ENCODE peak calls at places on chromosomes 3 and 15, in six cellular contexts. One of them, this sample, is unnamed.

GRCh38 chr3:130925628-130926027 is 31.7 kb downstream of the ATP2C1 start:
- DNase-seq in A549: peak; percentile 28
- DNase-seq in heart left ventricle: no peak
- DNase-seq in tibial nerve: no peak
- DNase-seq in suprapubic skin: no peak
- DNase-seq in ovary: no peak
- DNase-seq in this sample: no peak

GRCh38 chr15:45522931-45523331 is 376 bp upstream of the SLC30A4 start:
- DNase-seq in tibial nerve: peak; percentile 22
- DNase-seq in heart left ventricle: no peak
- DNase-seq in suprapubic skin: peak; percentile 78
- DNase-seq in A549: peak; percentile 24
- DNase-seq in ovary: no peak
- DNase-seq in this sample: no peak

GRCh38 chr3:178170698-178171535 is 365.3 kb upstream of the KCNMB2 start:
- DNase-seq in heart left ventricle: no peak
- DNase-seq in suprapubic skin: no peak
- DNase-seq in A549: peak; percentile 0
- DNase-seq in tibial nerve: peak; percentile 36
- DNase-seq in ovary: no peak
- DNase-seq in this sample: peak; percentile 53

GRCh38 chr3:129486057-129487035 is 42.1 kb upstream of the RHO start:
- DNase-seq in A549: no peak
- DNase-seq in ovary: no peak
- DNase-seq in tibial nerve: no peak
- DNase-seq in heart left ventricle: peak; percentile 40
- DNase-seq in suprapubic skin: peak; percentile 62
- DNase-seq in this sample: no peak

GRCh38 chr3:134922866-134923265 is 127.8 kb downstream of the EPHB1 start:
- DNase-seq in ovary: no peak
- DNase-seq in tibial nerve: no peak
- DNase-seq in heart left ventricle: no peak
- DNase-seq in A549: no peak
- DNase-seq in suprapubic skin: no peak
- DNase-seq in this sample: peak; percentile 83

GRCh38 chr15:66775127-66776105 is 73.4 kb downstream of the SMAD6 start:
- DNase-seq in tibial nerve: no peak
- DNase-seq in ovary: peak; percentile 71
- DNase-seq in heart left ventricle: peak; percentile 72
- DNase-seq in A549: no peak
- DNase-seq in suprapubic skin: no peak
- DNase-seq in this sample: no peak

GRCh38 chr3:185595520-185595919 is 9.4 kb downstream of the SENP2 start:
- DNase-seq in A549: no peak
- DNase-seq in heart left ventricle: no peak
- DNase-seq in suprapubic skin: no peak
- DNase-seq in ovary: no peak
- DNase-seq in tibial nerve: no peak
- DNase-seq in this sample: no peak

GRCh38 chr15:62626903-62627302 is 415.6 kb upstream of the TPM1 start:
- DNase-seq in A549: peak; percentile 34
- DNase-seq in ovary: no peak
- DNase-seq in heart left ventricle: no peak
- DNase-seq in suprapubic skin: no peak
- DNase-seq in tibial nerve: no peak
- DNase-seq in this sample: no peak

GRCh38 chr15:71385026-71385425 is 269.8 kb downstream of the THSD4 start:
- DNase-seq in heart left ventricle: no peak
- DNase-seq in ovary: no peak
- DNase-seq in A549: no peak
- DNase-seq in tibial nerve: no peak
- DNase-seq in suprapubic skin: no peak
- DNase-seq in this sample: no peak

GRCh38 chr15:31326729-31327673 is at the start of gene KLF13:
- DNase-seq in suprapubic skin: peak; percentile 88
- DNase-seq in A549: peak; percentile 74
- DNase-seq in heart left ventricle: no peak
- DNase-seq in tibial nerve: no peak
- DNase-seq in ovary: peak; percentile 49
- DNase-seq in this sample: peak; percentile 93

GRCh38 chr15:59292393-59292792 is 80.3 kb downstream of the MYO1E start:
- DNase-seq in ovary: no peak
- DNase-seq in suprapubic skin: no peak
- DNase-seq in tibial nerve: no peak
- DNase-seq in A549: no peak
- DNase-seq in heart left ventricle: no peak
- DNase-seq in this sample: no peak

GRCh38 chr3:44909063-44909462 is 34.7 kb downstream of the TGM4 start:
- DNase-seq in ovary: no peak
- DNase-seq in heart left ventricle: no peak
- DNase-seq in suprapubic skin: no peak
- DNase-seq in tibial nerve: no peak
- DNase-seq in A549: no peak
- DNase-seq in this sample: no peak

GRCh38 chr3:148735597-148735996 is 37.9 kb downstream of the AGTR1 start:
- DNase-seq in suprapubic skin: no peak
- DNase-seq in heart left ventricle: no peak
- DNase-seq in tibial nerve: no peak
- DNase-seq in A549: no peak
- DNase-seq in ovary: no peak
- DNase-seq in this sample: no peak

GRCh38 chr3:170623524-170623923 is 37.6 kb upstream of the SLC7A14 start:
- DNase-seq in A549: no peak
- DNase-seq in suprapubic skin: no peak
- DNase-seq in ovary: no peak
- DNase-seq in tibial nerve: no peak
- DNase-seq in heart left ventricle: no peak
- DNase-seq in this sample: no peak

GRCh38 chr15:81085213-81085612 is 48.9 kb upstream of the CFAP161 start:
- DNase-seq in tibial nerve: no peak
- DNase-seq in A549: no peak
- DNase-seq in suprapubic skin: no peak
- DNase-seq in heart left ventricle: no peak
- DNase-seq in ovary: no peak
- DNase-seq in this sample: no peak

GRCh38 chr3:66431494-66431893 is 69.3 kb downstream of the LRIG1 start:
- DNase-seq in tibial nerve: no peak
- DNase-seq in A549: no peak
- DNase-seq in heart left ventricle: no peak
- DNase-seq in suprapubic skin: no peak
- DNase-seq in ovary: no peak
- DNase-seq in this sample: no peak

GRCh38 chr3:49715611-49716121 is 3.8 kb downstream of the AMIGO3 start:
- DNase-seq in suprapubic skin: no peak
- DNase-seq in A549: no peak
- DNase-seq in heart left ventricle: no peak
- DNase-seq in ovary: no peak
- DNase-seq in tibial nerve: no peak
- DNase-seq in this sample: no peak

DNA sequence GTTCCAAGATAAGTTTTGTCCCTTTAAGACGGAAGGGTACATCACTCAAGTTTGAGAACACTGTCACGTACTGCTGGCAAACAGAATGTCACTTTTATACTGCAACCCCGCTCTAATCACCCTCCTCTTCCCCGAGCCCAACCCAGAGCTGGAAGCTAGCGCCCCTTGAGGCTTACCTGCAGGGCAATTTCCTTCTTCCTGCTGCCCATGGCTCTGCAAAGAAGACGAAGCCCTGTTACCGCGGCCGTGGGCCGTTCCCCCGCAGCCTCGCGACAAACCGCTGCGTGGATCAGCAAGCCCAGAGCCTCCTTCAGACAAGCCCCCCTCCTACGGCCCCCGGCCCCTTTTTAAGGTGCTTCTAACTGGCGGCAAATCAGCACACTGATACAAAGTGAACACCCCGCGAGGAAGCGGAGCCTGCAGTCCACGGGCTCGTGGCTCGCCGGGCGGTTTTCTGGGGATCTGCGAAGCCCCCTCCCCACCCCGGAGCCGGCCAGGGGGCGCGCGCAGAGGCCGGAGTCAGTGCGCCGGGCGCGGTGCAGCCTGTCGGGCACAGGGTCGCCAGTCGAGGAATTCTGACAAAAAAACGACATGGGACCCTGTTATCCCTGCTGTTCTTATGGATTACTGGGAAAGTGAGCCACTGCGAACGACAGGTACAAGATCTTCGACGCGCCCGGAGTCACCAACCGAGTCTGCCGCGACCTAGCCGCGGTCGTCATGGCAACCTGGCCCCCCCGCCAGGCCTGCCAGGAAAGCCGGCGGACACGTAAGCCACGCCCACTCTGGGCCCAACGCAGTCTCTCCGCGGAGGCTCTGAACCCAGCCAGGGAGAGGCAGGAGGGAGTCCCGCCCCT is at the start of gene NME9:
- DNase-seq in A549: peak; percentile 87
- DNase-seq in tibial nerve: peak; percentile 69
- DNase-seq in suprapubic skin: peak; percentile 89
- DNase-seq in heart left ventricle: peak; percentile 93
- DNase-seq in ovary: peak; percentile 85
- DNase-seq in this sample: peak; percentile 95
- TF ChIP-seq POLR2A in A549: no peak
- TF ChIP-seq POLR2A in tibial nerve: no peak
- TF ChIP-seq POLR2A in suprapubic skin: no peak
- TF ChIP-seq POLR2A in heart left ventricle: no peak
- TF ChIP-seq POLR2A in ovary: no peak
- TF ChIP-seq POLR2A in this sample: no peak

GRCh38 chr3:139477710-139478640 is 1.7 kb upstream of the RBP2 start:
- DNase-seq in heart left ventricle: no peak
- DNase-seq in A549: no peak
- DNase-seq in suprapubic skin: no peak
- DNase-seq in ovary: no peak
- DNase-seq in tibial nerve: no peak
- DNase-seq in this sample: no peak

GRCh38 chr3:139472380-139473010 is 3.8 kb downstream of the RBP2 start:
- DNase-seq in A549: no peak
- DNase-seq in suprapubic skin: no peak
- DNase-seq in heart left ventricle: no peak
- DNase-seq in tibial nerve: no peak
- DNase-seq in ovary: no peak
- DNase-seq in this sample: peak; percentile 4

GRCh38 chr3:139473155-139473771 is 3.1 kb downstream of the RBP2 start:
- DNase-seq in tibial nerve: no peak
- DNase-seq in suprapubic skin: no peak
- DNase-seq in heart left ventricle: no peak
- DNase-seq in ovary: no peak
- DNase-seq in A549: peak; percentile 11
- DNase-seq in this sample: no peak

GRCh38 chr3:139480585-139480984 is 4.3 kb upstream of the RBP2 start:
- DNase-seq in ovary: no peak
- DNase-seq in A549: no peak
- DNase-seq in suprapubic skin: no peak
- DNase-seq in heart left ventricle: no peak
- DNase-seq in tibial nerve: no peak
- DNase-seq in this sample: no peak

GRCh38 chr3:139476348-139476747 is at the start of gene RBP2:
- DNase-seq in heart left ventricle: no peak
- DNase-seq in ovary: no peak
- DNase-seq in A549: no peak
- DNase-seq in suprapubic skin: no peak
- DNase-seq in tibial nerve: no peak
- DNase-seq in this sample: no peak
- H3K4me3 ChIP-seq in heart left ventricle: no peak within 1 kb of the TSS
- H3K4me3 ChIP-seq in ovary: no peak within 1 kb of the TSS
- H3K4me3 ChIP-seq in A549: no peak within 1 kb of the TSS
- H3K4me3 ChIP-seq in suprapubic skin: no peak within 1 kb of the TSS
- H3K4me3 ChIP-seq in tibial nerve: no peak within 1 kb of the TSS
- H3K4me3 ChIP-seq in this sample: no peak within 1 kb of the TSS

DNA sequence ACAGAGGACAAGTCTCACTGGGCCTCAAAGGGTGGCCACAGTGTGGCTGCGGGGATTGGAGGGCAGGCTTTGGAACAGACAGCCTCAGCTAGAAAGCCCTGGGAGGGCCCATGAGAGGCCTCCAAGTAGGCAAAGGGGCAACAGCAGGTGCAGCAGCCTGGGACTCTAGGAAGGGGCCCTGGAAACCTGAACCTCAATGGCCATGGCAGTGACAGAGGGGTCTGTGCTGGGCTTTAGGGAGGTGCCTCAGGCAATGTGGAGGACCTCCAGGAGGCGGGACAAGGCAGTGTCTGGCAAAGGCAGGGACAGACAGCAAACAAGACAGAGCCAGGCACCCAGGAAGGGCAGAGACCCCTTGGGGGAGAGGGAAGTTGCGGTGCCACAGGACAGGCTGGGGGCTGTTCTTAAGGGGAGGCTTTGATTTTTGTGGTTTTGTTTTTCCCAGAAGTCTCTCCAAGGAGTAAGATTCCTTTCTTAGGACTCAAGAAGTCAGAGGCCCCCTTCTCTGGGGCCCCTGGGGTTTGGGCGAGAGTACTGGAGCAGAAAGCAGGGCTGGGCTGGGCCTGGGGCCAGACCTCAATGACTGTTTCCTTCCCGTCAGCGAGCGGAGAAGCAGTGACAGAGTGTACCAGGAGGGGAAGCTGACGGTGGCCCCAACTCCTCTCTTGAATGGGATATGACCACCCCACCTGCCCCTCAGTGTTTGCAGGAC is 9.7 kb downstream of the STOML1 start:
- DNase-seq in tibial nerve: peak; percentile 72
- DNase-seq in heart left ventricle: peak; percentile 96
- DNase-seq in suprapubic skin: peak; percentile 91
- DNase-seq in ovary: peak; percentile 77
- DNase-seq in A549: no peak
- DNase-seq in this sample: peak; percentile 83
- TF ChIP-seq POLR2A in tibial nerve: no peak
- TF ChIP-seq POLR2A in heart left ventricle: peak; percentile 22
- TF ChIP-seq POLR2A in suprapubic skin: no peak
- TF ChIP-seq POLR2A in ovary: no peak
- TF ChIP-seq POLR2A in A549: no peak
- TF ChIP-seq POLR2A in this sample: no peak

GRCh38 chr3:20576228-20576627 is 390.2 kb upstream of the SGO1 start:
- DNase-seq in tibial nerve: no peak
- DNase-seq in heart left ventricle: no peak
- DNase-seq in A549: no peak
- DNase-seq in suprapubic skin: no peak
- DNase-seq in ovary: no peak
- DNase-seq in this sample: no peak

GRCh38 chr3:20573175-20573574 is 387.2 kb upstream of the SGO1 start:
- DNase-seq in heart left ventricle: no peak
- DNase-seq in suprapubic skin: no peak
- DNase-seq in A549: no peak
- DNase-seq in ovary: no peak
- DNase-seq in tibial nerve: no peak
- DNase-seq in this sample: no peak

GRCh38 chr3:20575153-20575552 is 389.1 kb upstream of the SGO1 start:
- DNase-seq in heart left ventricle: no peak
- DNase-seq in A549: no peak
- DNase-seq in tibial nerve: no peak
- DNase-seq in ovary: no peak
- DNase-seq in suprapubic skin: no peak
- DNase-seq in this sample: no peak

GRCh38 chr3:20572473-20572872 is 386.5 kb upstream of the SGO1 start:
- DNase-seq in A549: no peak
- DNase-seq in ovary: no peak
- DNase-seq in suprapubic skin: no peak
- DNase-seq in tibial nerve: no peak
- DNase-seq in heart left ventricle: no peak
- DNase-seq in this sample: no peak

DNA sequence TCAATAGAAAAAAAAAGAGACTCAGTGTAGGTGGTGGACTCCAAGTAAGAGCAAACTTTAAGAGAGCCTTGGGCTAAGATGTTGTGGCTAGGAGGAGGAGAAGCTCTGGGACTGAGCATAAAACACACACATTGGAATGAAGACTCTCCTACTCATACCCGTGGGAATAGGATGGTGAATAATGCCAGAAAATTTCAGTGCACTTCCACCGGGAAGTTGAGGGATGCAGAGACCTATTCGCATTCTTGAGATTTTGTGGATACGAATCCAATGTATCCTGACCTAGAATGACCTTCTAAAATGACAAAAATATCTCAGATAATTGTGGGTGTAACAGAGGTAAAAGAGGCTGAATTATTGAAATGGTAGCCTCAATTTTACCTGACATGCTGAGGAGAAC is 388.7 kb upstream of the SGO1 start:
- DNase-seq in suprapubic skin: no peak
- DNase-seq in ovary: no peak
- DNase-seq in A549: no peak
- DNase-seq in heart left ventricle: no peak
- DNase-seq in tibial nerve: no peak
- DNase-seq in this sample: no peak
- H3K4me3 ChIP-seq in suprapubic skin: no peak overlapping the region
- H3K4me3 ChIP-seq in ovary: no peak overlapping the region
- H3K4me3 ChIP-seq in A549: no peak overlapping the region
- H3K4me3 ChIP-seq in heart left ventricle: no peak overlapping the region
- H3K4me3 ChIP-seq in tibial nerve: no peak overlapping the region
- H3K4me3 ChIP-seq in this sample: no peak overlapping the region